ENCODE peak calls at places on chromosomes 12 and 14, in four cellular contexts. Q, J, V and W are unnamed samples.

GRCh38 chr14:54572316-54572715 is 5.4 kb downstream of the SAMD4A start:
- DNase-seq in Q (peak), J (no peak), V (peak), W (peak)

GRCh38 chr12:21819236-21819635 is 44.7 kb upstream of the KCNJ8 start:
- DNase-seq in Q (peak), J (no peak), V (peak), W (peak)

GRCh38 chr14:100076133-100076532 is 10.9 kb downstream of the EVL start:
- DNase-seq in Q (peak), J (no peak), V (peak), W (peak)

GRCh38 chr14:90495357-90496276 is 98.8 kb downstream of the CALM1 start:
- DNase-seq in V (peak), Q (peak), J (no peak), W (peak)

GRCh38 chr14:79661762-79662161 is 549.5 kb downstream of the DIO2 start:
- DNase-seq in Q (peak), V (no peak), J (no peak), W (no peak)

GRCh38 chr14:93095742-93096510 is 19.8 kb downstream of the ITPK1 start:
- DNase-seq in Q (no peak), V (peak), J (no peak), W (no peak)

GRCh38 chr14:92549853-92550244 is 36.3 kb downstream of the RIN3 start:
- DNase-seq in Q (no peak), V (peak), J (no peak), W (no peak)

GRCh38 chr12:21940972-21941521 is at the start of gene ABCC9:
- DNase-seq in J (no peak), Q (peak), V (peak), W (peak)

GRCh38 chr12:97142737-97143450 is 235.8 kb downstream of the NEDD1 start:
- DNase-seq in J (no peak), Q (no peak), V (peak), W (no peak)

GRCh38 chr14:88044129-88044727 is 39.3 kb downstream of the GPR65 start:
- DNase-seq in Q (peak), J (no peak), V (no peak), W (no peak)

GRCh38 chr14:70254476-70254961 is 65.8 kb upstream of the SLC8A3 start:
- DNase-seq in J (peak), Q (peak), V (peak), W (peak)

GRCh38 chr12:39375206-39375808 is 67.6 kb downstream of the KIF21A start:
- DNase-seq in Q (no peak), J (no peak), V (no peak), W (peak)

GRCh38 chr12:29157486-29157946 is 8.4 kb downstream of the FAR2 start:
- DNase-seq in Q (no peak), J (no peak), V (no peak), W (no peak)

GRCh38 chr12:6855322-6855721 is 3.4 kb downstream of the USP5 start:
- DNase-seq in J (no peak), V (no peak), Q (no peak), W (no peak)

GRCh38 chr12:77777274-77777673 is 53.4 kb upstream of the NAV3 start:
- DNase-seq in Q (peak), J (no peak), V (no peak), W (no peak)

GRCh38 chr12:101819467-101819866 is 11.3 kb downstream of the GNPTAB start:
- DNase-seq in V (no peak), J (no peak), Q (peak), W (no peak)